ENCODE peak calls at places on chromosomes 16 and 17, in ten cellular contexts. J is fibroblast of lung, G is epithelial cell of esophagus, E is cardiac fibroblast, M is Calu3, O is A673, W is AG09309, P is mesothelial cell of epicardium, Q is AG10803, D is neural crest cell. I is an unnamed sample.

GRCh38 chr17:76467809-76468633 is 618 bp downstream of the AANAT start:
- DNase-seq in J (no peak), G (no peak), E (no peak), M (no peak), O (no peak), W (no peak), P (no peak), Q (no peak), D (no peak), I (no peak)

GRCh38 chr17:81509687-81510523 is 2.7 kb downstream of the ACTG1 start:
- DNase-seq in J (no peak), G (no peak), E (no peak), M (no peak), O (no peak), W (no peak), P (no peak), Q (no peak), D (no peak), I (no peak)

GRCh38 chr17:81187120-81187519 is 21.1 kb upstream of the AATK start:
- DNase-seq in J (no peak), G (no peak), E (no peak), M (no peak), O (no peak), W (no peak), P (no peak), Q (no peak), D (no peak), I (no peak)

GRCh38 chr17:57044976-57045867 is 39.8 kb upstream of the AKAP1 start:
- DNase-seq in J (no peak), G (no peak), E (no peak), M (no peak), O (no peak), W (no peak), P (no peak), Q (no peak), D (no peak), I (no peak)

GRCh38 chr17:58487589-58488427 is at the start of gene HSF5:
- DNase-seq in J (peak; percentile 3), G (peak; percentile 19), E (no peak), M (no peak), O (no peak), W (no peak), P (no peak), Q (no peak), D (no peak), I (peak; percentile 2)

GRCh38 chr17:38591759-38592241 is 14.0 kb downstream of the SRCIN1 start:
- DNase-seq in J (no peak), G (peak; percentile 19), E (peak; percentile 10), M (peak; percentile 71), O (no peak), W (no peak), P (no peak), Q (peak; percentile 38), D (no peak), I (peak; percentile 9)

GRCh38 chr17:78302478-78302877 is 57.4 kb downstream of the SOCS3 start:
- DNase-seq in J (no peak), G (no peak), E (no peak), M (no peak), O (no peak), W (no peak), P (no peak), Q (no peak), D (no peak), I (no peak)

GRCh38 chr17:81028506-81028858 is 6.5 kb upstream of the BAIAP2 start:
- DNase-seq in J (no peak), G (no peak), E (no peak), M (no peak), O (no peak), W (no peak), P (no peak), Q (no peak), D (no peak), I (no peak)

GRCh38 chr16:82954224-82954929 is 327.6 kb downstream of the CDH13 start:
- DNase-seq in J (peak; percentile 48), G (no peak), E (peak; percentile 68), M (no peak), O (no peak), W (peak; percentile 42), P (no peak), Q (peak; percentile 66), D (no peak), I (peak; percentile 73)

GRCh38 chr17:79438936-79439335 is 171.9 kb downstream of the RBFOX3 start:
- DNase-seq in J (no peak), G (no peak), E (no peak), M (no peak), O (no peak), W (no peak), P (no peak), Q (no peak), D (no peak), I (no peak)

GRCh38 chr17:71460943-71461342 is 659.9 kb upstream of the SOX9 start:
- DNase-seq in J (peak; percentile 55), G (peak; percentile 49), E (peak; percentile 52), M (peak; percentile 44), O (peak; percentile 40), W (no peak), P (no peak), Q (peak; percentile 28), D (peak; percentile 22), I (peak; percentile 46)

GRCh38 chr17:50364715-50365114 is 8.3 kb downstream of the MRPL27 start:
- DNase-seq in J (no peak), G (peak; percentile 69), E (no peak), M (no peak), O (no peak), W (no peak), P (no peak), Q (peak; percentile 48), D (no peak), I (peak; percentile 31)
- TF ChIP-seq CTCF in J (peak; percentile 19), G (peak; percentile 14), E (peak; percentile 4), M (no peak), O (no peak), W (peak; percentile 19), P (no peak), Q (peak; percentile 24), D (no peak), I (peak; percentile 38)

GRCh38 chr17:49514374-49514738 is 19.3 kb downstream of the NGFR start:
- DNase-seq in J (peak; percentile 9), G (no peak), E (peak; percentile 26), M (no peak), O (no peak), W (no peak), P (no peak), Q (no peak), D (no peak), I (no peak)

GRCh38 chr17:49513616-49514373 is 18.7 kb downstream of the NGFR start:
- DNase-seq in J (no peak), G (no peak), E (no peak), M (no peak), O (no peak), W (no peak), P (no peak), Q (no peak), D (no peak), I (no peak)

GRCh38 chr17:49513044-49513395 is 17.9 kb downstream of the NGFR start:
- DNase-seq in J (no peak), G (no peak), E (no peak), M (no peak), O (no peak), W (no peak), P (no peak), Q (no peak), D (no peak), I (no peak)

GRCh38 chr17:49516190-49516589 is 21.1 kb downstream of the NGFR start:
- DNase-seq in J (no peak), G (no peak), E (peak; percentile 29), M (no peak), O (no peak), W (no peak), P (no peak), Q (no peak), D (no peak), I (peak; percentile 18)

DNA sequence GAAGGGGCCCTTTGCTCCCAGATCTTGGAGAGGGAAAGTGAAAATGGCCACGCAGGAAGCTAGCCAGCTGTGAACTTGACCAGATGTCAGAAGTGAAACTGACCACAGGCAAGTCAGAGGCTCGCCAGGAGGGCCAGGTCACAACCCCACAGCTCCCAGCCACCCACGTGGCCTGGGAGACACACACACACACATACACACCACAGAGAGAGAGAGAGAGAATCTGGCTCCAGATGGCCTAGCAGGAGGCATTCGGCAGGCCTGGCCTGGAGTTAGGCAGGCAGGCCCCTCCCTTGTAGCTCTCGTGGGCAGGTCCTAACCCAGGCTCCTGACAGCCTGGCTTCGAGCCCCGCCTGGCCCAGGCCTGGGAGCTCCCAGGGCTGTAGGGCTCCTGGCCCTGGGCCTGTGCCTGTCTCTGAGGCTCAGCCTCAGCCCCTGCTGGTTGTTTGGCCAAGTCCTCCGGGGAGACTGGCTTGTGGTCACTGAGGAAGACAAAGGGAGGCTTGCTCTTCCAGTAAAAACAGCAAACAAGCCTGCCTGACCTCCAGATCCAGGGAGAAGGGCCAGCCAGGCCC is 20.2 kb downstream of the NGFR start:
- DNase-seq in J (peak; percentile 99), G (peak; percentile 61), E (peak; percentile 97), M (peak; percentile 55), O (no peak), W (peak; percentile 88), P (no peak), Q (peak; percentile 99), D (peak; percentile 51), I (peak; percentile 99)
- TF ChIP-seq CTCF in J (peak; percentile 50), G (no peak), E (peak; percentile 51), M (no peak), O (no peak), W (peak; percentile 33), P (no peak), Q (peak; percentile 43), D (no peak), I (peak; percentile 44)

GRCh38 chr16:3665508-3665907 is 11.0 kb downstream of the DNASE1 start:
- DNase-seq in J (no peak), G (no peak), E (no peak), M (no peak), O (no peak), W (no peak), P (no peak), Q (no peak), D (no peak), I (no peak)
- TF ChIP-seq CTCF in J (no peak), G (no peak), E (no peak), M (no peak), O (no peak), W (no peak), P (no peak), Q (no peak), D (no peak), I (no peak)

GRCh38 chr17:10073026-10073425 is 125.4 kb downstream of the GAS7 start:
- DNase-seq in J (no peak), G (peak; percentile 50), E (no peak), M (no peak), O (no peak), W (no peak), P (no peak), Q (no peak), D (no peak), I (no peak)

GRCh38 chr17:10081571-10082169 is 116.7 kb downstream of the GAS7 start:
- DNase-seq in J (no peak), G (no peak), E (no peak), M (no peak), O (no peak), W (no peak), P (no peak), Q (no peak), D (no peak), I (no peak)

GRCh38 chr17:10073905-10074304 is 124.5 kb downstream of the GAS7 start:
- DNase-seq in J (no peak), G (no peak), E (no peak), M (no peak), O (no peak), W (no peak), P (no peak), Q (no peak), D (no peak), I (no peak)

GRCh38 chr17:10075919-10076318 is 122.5 kb downstream of the GAS7 start:
- DNase-seq in J (no peak), G (no peak), E (no peak), M (no peak), O (no peak), W (no peak), P (no peak), Q (no peak), D (no peak), I (no peak)

GRCh38 chr17:10077561-10078299 is 120.7 kb downstream of the GAS7 start:
- DNase-seq in J (no peak), G (no peak), E (no peak), M (no peak), O (no peak), W (no peak), P (no peak), Q (no peak), D (no peak), I (no peak)
- TF ChIP-seq CTCF in J (no peak), G (no peak), E (no peak), M (no peak), O (no peak), W (no peak), P (no peak), Q (no peak), D (no peak), I (no peak)

I was measured in astrocyte of the spinal cord.